ENCODE peak calls at places on chromosomes 12 and 14, in five cellular contexts. D, M, H, P and N are unnamed samples.

GRCh38 chr12:67038486-67038885 is 230.7 kb upstream of the CAND1 start:
- DNase-seq in P (no peak), H (no peak), M (no peak), D (no peak), N (no peak)

GRCh38 chr12:109735825-109736551 is 22.4 kb downstream of the FAM222A start:
- DNase-seq in D (no peak), M (no peak), H (no peak), P (peak), N (peak)

GRCh38 chr12:100279612-100280244 is 12.8 kb downstream of the SCYL2 start:
- DNase-seq in P (no peak), H (no peak), D (peak), M (no peak), N (no peak)

GRCh38 chr12:69653703-69654102 is 43.0 kb upstream of the LRRC10 start:
- DNase-seq in M (no peak), D (no peak), H (peak), P (no peak), N (no peak)

GRCh38 chr12:108691995-108692808 is 39.1 kb downstream of the CORO1C start:
- DNase-seq in D (no peak), P (no peak), H (no peak), M (no peak), N (no peak)

GRCh38 chr12:88299567-88300101 is 157.5 kb downstream of the TMTC3 start:
- DNase-seq in M (peak), P (no peak), H (peak), D (peak), N (no peak)

GRCh38 chr12:104653730-104654328 is 197.1 kb downstream of the CHST11 start:
- DNase-seq in P (no peak), M (peak), D (no peak), H (no peak), N (no peak)

GRCh38 chr12:93565760-93566159 is 6.7 kb upstream of the SOCS2 start:
- DNase-seq in M (no peak), H (no peak), D (no peak), P (no peak), N (no peak)

GRCh38 chr14:105294142-105294597 is 6.6 kb downstream of the BRF1 start:
- DNase-seq in D (peak), P (peak), H (no peak), M (peak), N (no peak)

GRCh38 chr14:73997108-73997943 is 21.8 kb downstream of the ENTPD5 start:
- DNase-seq in D (no peak), P (no peak), H (no peak), M (no peak), N (no peak)

GRCh38 chr14:50971122-50971781 is 27.0 kb upstream of the PYGL start:
- DNase-seq in P (no peak), D (no peak), M (no peak), H (no peak), N (no peak)

GRCh38 chr12:65682145-65682544 is 142.1 kb upstream of the HMGA2 start:
- DNase-seq in P (no peak), M (no peak), H (no peak), D (no peak), N (no peak)

GRCh38 chr12:101207086-101207780 is 2.8 kb downstream of the SLC5A8 start:
- DNase-seq in D (no peak), P (no peak), H (no peak), M (no peak), N (no peak)

GRCh38 chr12:88182431-88182830 is 40.3 kb downstream of the TMTC3 start:
- DNase-seq in P (no peak), D (no peak), M (no peak), H (no peak), N (no peak)

GRCh38 chr14:102015045-102015685 is 50.8 kb downstream of the DYNC1H1 start:
- DNase-seq in H (no peak), P (no peak), M (no peak), D (no peak), N (no peak)

GRCh38 chr12:75816892-75817291 is 214.7 kb downstream of the PHLDA1 start:
- DNase-seq in P (no peak), M (no peak), D (peak), H (peak), N (no peak)

GRCh38 chr12:59044791-59045190 is 124.5 kb upstream of the LRIG3 start:
- DNase-seq in D (no peak), P (no peak), M (no peak), H (no peak), N (no peak)

GRCh38 chr12:113252494-113252893 is 31.2 kb downstream of the TPCN1 start:
- DNase-seq in M (no peak), P (no peak), H (no peak), D (no peak), N (peak)

GRCh38 chr12:59891180-59891579 is 295.4 kb downstream of the SLC16A7 start:
- DNase-seq in P (no peak), M (no peak), H (no peak), D (no peak), N (no peak)

GRCh38 chr12:105641742-105642141 is 311.3 kb downstream of the C12orf75 start:
- DNase-seq in D (peak), P (no peak), H (no peak), M (no peak), N (no peak)

GRCh38 chr14:95222151-95222631 is 64.9 kb upstream of the DICER1 start:
- DNase-seq in D (no peak), H (no peak), M (no peak), P (no peak), N (no peak)

GRCh38 chr14:21087294-21088091 is 11.0 kb downstream of the ZNF219 start:
- DNase-seq in D (peak), H (no peak), P (no peak), M (no peak), N (no peak)

GRCh38 chr14:80136358-80136757 is 74.9 kb downstream of the DIO2 start:
- DNase-seq in D (no peak), H (no peak), M (no peak), P (no peak), N (no peak)

GRCh38 chr14:31827325-31827724 is 249.8 kb upstream of the ARHGAP5 start:
- DNase-seq in H (no peak), D (no peak), M (no peak), P (no peak), N (no peak)

GRCh38 chr12:89385965-89386537 is 33.8 kb upstream of the DUSP6 start:
- DNase-seq in H (no peak), P (no peak), D (no peak), M (no peak), N (no peak)

GRCh38 chr12:53569174-53569557 is 57.0 kb downstream of the ATF7 start:
- DNase-seq in P (no peak), H (no peak), M (no peak), D (no peak), N (no peak)

GRCh38 chr12:19000836-19001235 is 128.7 kb upstream of the PLEKHA5 start:
- DNase-seq in D (no peak), P (no peak), M (no peak), H (no peak), N (no peak)

GRCh38 chr12:72207756-72208155 is 64.4 kb upstream of the TRHDE start:
- DNase-seq in D (no peak), M (no peak), H (no peak), P (no peak), N (no peak)

GRCh38 chr14:90698379-90698869 is 117.8 kb downstream of the TTC7B start:
- DNase-seq in D (no peak), H (no peak), M (no peak), P (peak), N (no peak)

GRCh38 chr12:107271523-107271922 is 178.2 kb upstream of the CRY1 start:
- DNase-seq in P (no peak), H (no peak), D (no peak), M (no peak), N (no peak)